ENCODE peak calls at places on chromosomes 6 and 20, in nine cellular contexts. E is activated T-cell treated with anti-CD3 and anti-CD28 coated beads, Interleukin-2, amount 50 U/mL, for 72 hours; U is body of pancreas; R is GM12891; H is EL; V is iPS-NIHi11; B is anterior cingulate cortex; G is activated CD4-positive, alpha-beta T cell treated with anti-CD3 and anti-CD28 coated beads, Interleukin-2, amount 50 U/mL, for 1 hour; T is prostate gland. M is an unnamed sample.

GRCh38 chr6:131822119-131822518 is 14.3 kb downstream of the ENPP1 start:
- DNase-seq in E (no peak), U (no peak), R (no peak), H (no peak), V (no peak), B (no peak), G (no peak), T (no peak), M (no peak)

GRCh38 chr20:48194578-48194977 is 409.3 kb upstream of the SULF2 start:
- DNase-seq in E (no peak), U (no peak), R (no peak), H (no peak), V (no peak), B (no peak), G (no peak), T (no peak), M (no peak)

GRCh38 chr6:151012321-151013294 is 147.1 kb downstream of the MTHFD1L start:
- DNase-seq in E (no peak), U (no peak), R (no peak), H (peak), V (no peak), B (no peak), G (no peak), T (no peak), M (no peak)

GRCh38 chr6:167795874-167796667 is 30.6 kb upstream of the AFDN start:
- DNase-seq in E (no peak), U (peak), R (no peak), H (no peak), V (no peak), B (no peak), G (no peak), T (peak), M (no peak)

GRCh38 chr6:14126250-14126649 is 8.7 kb downstream of the CD83 start:
- DNase-seq in E (no peak), U (no peak), R (no peak), H (no peak), V (no peak), B (no peak), G (no peak), T (no peak), M (no peak)

GRCh38 chr20:63087872-63088680 is 81.3 kb upstream of the BHLHE23 start:
- DNase-seq in E (no peak), U (no peak), R (no peak), H (no peak), V (peak), B (no peak), G (no peak), T (no peak), M (peak)

GRCh38 chr20:57547250-57547649 is 13.7 kb upstream of the PCK1 start:
- DNase-seq in E (no peak), U (no peak), R (no peak), H (no peak), V (no peak), B (no peak), G (no peak), T (no peak), M (no peak)

GRCh38 chr6:4281341-4282293 is 146.2 kb upstream of the ECI2 start:
- DNase-seq in E (peak), U (peak), R (peak), H (no peak), V (peak), B (peak), G (no peak), T (peak), M (peak)

GRCh38 chr6:30490031-30490876 is 945 bp downstream of the HLA-E start:
- DNase-seq in E (peak), U (peak), R (no peak), H (peak), V (peak), B (no peak), G (peak), T (peak), M (peak)

GRCh38 chr6:18214003-18214402 is 50.3 kb downstream of the DEK start:
- DNase-seq in E (no peak), U (no peak), R (no peak), H (no peak), V (no peak), B (no peak), G (no peak), T (no peak), M (no peak)

GRCh38 chr20:31500527-31500926 is 13.7 kb upstream of the HM13 start:
- DNase-seq in E (no peak), U (no peak), R (no peak), H (no peak), V (no peak), B (no peak), G (no peak), T (no peak), M (no peak)

GRCh38 chr20:20192366-20192765 is 140.0 kb downstream of the CFAP61 start:
- DNase-seq in E (no peak), U (no peak), R (no peak), H (no peak), V (no peak), B (no peak), G (no peak), T (no peak), M (no peak)

GRCh38 chr6:167141667-167142432 is 15.9 kb downstream of the GPR31 start:
- DNase-seq in E (peak), U (peak), R (peak), H (peak), V (peak), B (no peak), G (peak), T (peak), M (no peak)

GRCh38 chr6:158869604-158870417 is 50.6 kb upstream of the EZR start:
- DNase-seq in E (peak), U (peak), R (peak), H (peak), V (peak), B (peak), G (peak), T (peak), M (peak)

GRCh38 chr20:39042279-39043150 is 80.4 kb downstream of the DHX35 start:
- DNase-seq in E (no peak), U (no peak), R (no peak), H (peak), V (no peak), B (no peak), G (no peak), T (no peak), M (no peak)

GRCh38 chr20:54015496-54015895 is 54.9 kb downstream of the BCAS1 start:
- DNase-seq in E (no peak), U (no peak), R (no peak), H (no peak), V (no peak), B (no peak), G (no peak), T (no peak), M (no peak)

GRCh38 chr20:30284533-30284932 is 972.9 kb upstream of the DEFB115 start:
- DNase-seq in E (no peak), U (no peak), R (no peak), H (no peak), V (no peak), B (no peak), G (no peak), T (no peak), M (no peak)

GRCh38 chr6:146914563-146915483 is 289.4 kb upstream of the STXBP5 start:
- DNase-seq in E (no peak), U (peak), R (no peak), H (peak), V (no peak), B (no peak), G (no peak), T (no peak), M (peak)

GRCh38 chr6:107692351-107692750 is 131.8 kb downstream of the SCML4 start:
- DNase-seq in E (no peak), U (no peak), R (no peak), H (peak), V (no peak), B (no peak), G (no peak), T (no peak), M (no peak)

GRCh38 chr6:26199773-26200728 is 112.8 kb downstream of the HFE start:
- DNase-seq in E (no peak), U (no peak), R (no peak), H (peak), V (no peak), B (no peak), G (peak), T (no peak), M (no peak)

GRCh38 chr20:63740501-63741353 is 1.2 kb downstream of the SLC2A4RG start:
- DNase-seq in E (peak), U (peak), R (no peak), H (peak), V (peak), B (peak), G (peak), T (peak), M (peak)

GRCh38 chr20:36217226-36217625 is 19.1 kb upstream of the AAR2 start:
- DNase-seq in E (no peak), U (no peak), R (no peak), H (no peak), V (peak), B (no peak), G (no peak), T (no peak), M (no peak)

GRCh38 chr6:163132050-163132750 is 282.3 kb upstream of the QKI start:
- DNase-seq in E (no peak), U (no peak), R (no peak), H (peak), V (no peak), B (no peak), G (no peak), T (no peak), M (no peak)

GRCh38 chr20:62437985-62438384 is 10.6 kb upstream of the RBBP8NL start:
- DNase-seq in E (no peak), U (no peak), R (no peak), H (no peak), V (no peak), B (no peak), G (no peak), T (no peak), M (no peak)

GRCh38 chr6:26550250-26550993 is 12.3 kb downstream of the HMGN4 start:
- DNase-seq in E (peak), U (no peak), R (no peak), H (peak), V (peak), B (peak), G (peak), T (no peak), M (peak)

GRCh38 chr6:98039443-98039842 is 756.4 kb upstream of the MMS22L start:
- DNase-seq in E (no peak), U (no peak), R (no peak), H (no peak), V (peak), B (no peak), G (no peak), T (no peak), M (no peak)

GRCh38 chr6:108562503-108562993 is 1.8 kb downstream of the FOXO3 start:
- DNase-seq in E (no peak), U (peak), R (no peak), H (peak), V (peak), B (peak), G (no peak), T (peak), M (peak)